ENCODE peak calls at places on chromosomes 12 and 14, in seven cellular contexts. N is GM13977; U is A673; R is tibial nerve; Z is foreskin fibroblast; H is CD8-positive, alpha-beta T cell; L is left ventricle myocardium inferior. A is an unnamed sample.

GRCh38 chr12:1532796-1533195 is 61.6 kb downstream of the FBXL14 start:
- DNase-seq in Z (peak; percentile 57), U (no peak), L (no peak), N (no peak), R (no peak), H (no peak), A (no peak)

GRCh38 chr12:65720136-65720535 is 104.1 kb upstream of the HMGA2 start:
- DNase-seq in H (no peak), N (no peak), Z (peak; percentile 55), L (no peak), R (no peak), U (no peak), A (no peak)

GRCh38 chr12:13798162-13798561 is 183.2 kb downstream of the GRIN2B start:
- DNase-seq in H (no peak), N (no peak), R (no peak), L (no peak), Z (no peak), U (no peak), A (no peak)

GRCh38 chr12:47609806-47610205 is 96.0 kb downstream of the RPAP3 start:
- DNase-seq in Z (no peak), L (no peak), N (no peak), H (no peak), R (no peak), U (no peak), A (no peak)

GRCh38 chr14:33767721-33768457 is 183.0 kb downstream of the EGLN3 start:
- DNase-seq in H (no peak), L (no peak), R (no peak), U (peak; percentile 74), Z (peak; percentile 26), N (no peak), A (no peak)

GRCh38 chr12:28313631-28314030 is 123.4 kb downstream of the CCDC91 start:
- DNase-seq in R (no peak), Z (peak; percentile 49), H (no peak), L (no peak), U (peak; percentile 4), N (no peak), A (no peak)

GRCh38 chr12:53748072-53748840 is 3.5 kb downstream of the CISTR start:
- DNase-seq in L (no peak), R (no peak), U (no peak), Z (no peak), H (no peak), N (no peak), A (no peak)

GRCh38 chr14:98752660-98753059 is 519.3 kb downstream of the BCL11B start:
- DNase-seq in N (no peak), R (no peak), Z (no peak), L (no peak), H (no peak), U (no peak), A (no peak)

GRCh38 chr14:90454041-90455000 is 57.5 kb downstream of the CALM1 start:
- DNase-seq in L (peak; percentile 82), R (peak; percentile 38), H (no peak), U (peak; percentile 52), N (no peak), Z (peak; percentile 73), A (no peak)
- TF ChIP-seq CTCF in L (no peak), R (no peak), H (no peak), U (no peak), N (no peak), Z (no peak), A (no peak)

DNA sequence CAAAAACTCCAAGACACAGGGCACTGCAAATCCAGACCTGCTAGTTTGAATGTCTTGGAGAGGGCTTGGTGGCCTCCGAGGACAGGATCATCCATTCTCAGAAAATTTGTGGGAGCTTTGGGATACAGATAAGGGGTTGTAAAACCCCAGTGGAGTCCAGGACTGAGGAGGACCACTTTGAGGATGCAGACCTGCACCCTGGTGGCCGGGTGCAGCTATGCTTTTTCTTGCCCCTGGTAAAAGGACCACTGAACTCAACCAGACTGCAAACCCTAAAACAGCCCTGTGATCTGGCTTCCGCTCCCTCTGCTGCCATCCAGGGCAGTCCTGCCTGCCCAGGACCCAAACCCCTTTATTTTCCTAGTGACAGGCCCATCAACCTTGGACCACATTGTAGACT is 169.5 kb upstream of the DAAM1 start:
- DNase-seq in R (no peak), Z (peak; percentile 15), N (no peak), H (no peak), U (peak; percentile 25), L (no peak), A (no peak)
- TF ChIP-seq CTCF in R (no peak), Z (peak; percentile 24), N (peak; percentile 44), H (no peak), U (peak; percentile 47), L (no peak), A (peak; percentile 36)

GRCh38 chr14:53180272-53181221 is 27.4 kb upstream of the DDHD1 start:
- DNase-seq in Z (peak; percentile 10), N (no peak), H (no peak), L (no peak), R (no peak), U (peak; percentile 58), A (peak; percentile 31)
- TF ChIP-seq CTCF in Z (no peak), N (peak; percentile 47), H (no peak), L (peak; percentile 20), R (peak; percentile 18), U (peak; percentile 54), A (peak; percentile 31)

GRCh38 chr12:7667025-7667575 is 1.4 kb upstream of the APOBEC1 start:
- DNase-seq in L (no peak), H (no peak), U (peak; percentile 14), R (no peak), N (no peak), Z (peak; percentile 6), A (no peak)
- TF ChIP-seq CTCF in L (no peak), H (no peak), U (peak; percentile 39), R (peak; percentile 7), N (peak; percentile 10), Z (peak; percentile 31), A (no peak)

DNA sequence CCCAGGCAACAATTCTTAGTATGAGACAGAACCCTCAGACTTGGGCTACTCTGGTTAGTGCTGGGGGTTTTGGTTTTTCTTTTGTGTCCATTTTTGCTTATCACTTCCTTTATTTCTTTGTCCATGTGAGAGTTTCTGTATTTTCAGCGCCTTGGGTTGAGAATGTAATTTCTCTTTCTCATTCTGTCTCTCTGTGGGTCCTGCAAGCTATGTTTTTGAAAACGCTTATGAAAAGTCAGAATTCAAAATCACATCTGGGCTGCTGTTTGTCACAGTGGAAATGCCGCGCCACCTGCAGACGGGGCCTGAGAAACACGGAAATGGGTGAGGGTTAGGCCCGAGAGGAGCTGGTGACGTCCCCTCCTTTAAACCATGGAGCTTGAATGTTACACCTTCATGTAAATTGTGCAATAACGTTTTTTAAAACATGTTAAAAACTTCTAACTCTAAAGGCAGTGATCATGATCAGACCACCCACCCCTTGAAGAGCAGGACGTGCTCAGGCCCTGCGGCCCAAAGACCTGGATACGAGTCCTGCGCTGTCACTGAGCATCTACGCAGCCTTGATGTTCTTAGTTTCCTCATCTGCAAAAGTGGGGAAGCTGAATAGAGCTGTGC is 26.1 kb downstream of the JDP2 start:
- DNase-seq in H (peak; percentile 24), U (no peak), L (no peak), Z (no peak), N (peak; percentile 78), R (no peak), A (peak; percentile 79)
- TF ChIP-seq CTCF in H (peak; percentile 21), U (no peak), L (no peak), Z (no peak), N (peak; percentile 63), R (no peak), A (peak; percentile 58)

DNA sequence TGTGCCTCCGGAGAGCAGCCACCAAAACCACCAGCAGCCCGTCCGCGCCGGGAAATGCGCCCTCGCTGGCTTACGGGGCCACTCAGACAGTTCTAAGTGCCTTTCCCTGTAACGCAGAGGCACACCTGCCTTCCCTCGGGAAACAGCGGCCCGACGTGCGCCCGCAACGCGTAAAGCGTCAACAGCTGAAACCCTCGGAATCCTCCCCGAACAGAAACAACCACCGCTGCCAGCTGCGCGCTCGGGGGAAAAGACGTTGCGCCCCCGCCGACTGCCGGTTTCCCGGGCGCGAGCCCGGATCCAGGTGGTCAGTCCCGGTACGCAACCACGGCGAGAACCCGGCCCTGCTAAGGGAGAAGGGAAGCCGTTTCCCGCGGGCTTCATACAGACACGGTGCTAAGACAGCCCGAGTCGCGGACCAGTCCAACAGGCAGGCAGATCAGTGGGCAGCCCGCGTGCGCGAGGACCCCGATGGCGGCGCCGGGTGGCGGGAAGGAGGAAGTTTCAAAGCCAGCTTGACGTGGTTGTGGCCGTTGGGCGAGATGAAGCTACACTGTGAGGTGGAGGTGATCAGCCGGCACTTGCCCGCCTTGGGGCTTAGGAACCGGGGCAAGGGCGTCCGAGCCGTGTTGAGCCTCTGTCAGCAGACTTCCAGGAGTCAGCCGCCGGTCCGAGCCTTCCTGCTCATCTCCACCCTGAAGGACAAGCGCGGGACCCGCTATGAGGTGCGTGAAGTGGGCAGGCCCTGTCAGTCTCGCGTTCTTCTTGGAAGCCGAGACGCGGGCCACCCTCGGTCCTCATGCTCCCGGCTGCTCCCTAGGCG is at the start of gene LRR1:
- DNase-seq in U (peak; percentile 86), H (peak; percentile 89), Z (peak; percentile 89), N (peak; percentile 79), L (peak; percentile 88), R (peak; percentile 73), A (peak; percentile 85)
- TF ChIP-seq CTCF in U (peak; percentile 9), H (no peak), Z (no peak), N (no peak), L (no peak), R (no peak), A (no peak)